ENCODE peak calls at places on chromosomes 16 and 17, in six cellular contexts. S is naive thymus-derived CD4-positive, alpha-beta T cell; G is EL; W is ACHN; U is A172; H is NCI-H510A. Z is an unnamed sample.

GRCh38 chr17:4558311-4558972 is 1.9 kb downstream of the GGT6 start:
- DNase-seq in U (no peak), G (no peak), S (no peak), W (no peak), H (no peak), Z (no peak)

GRCh38 chr17:3927628-3928010 is 11.4 kb upstream of the P2RX1 start:
- DNase-seq in W (no peak), U (no peak), G (peak; percentile 14), H (no peak), S (no peak), Z (no peak)

GRCh38 chr17:51741447-51741846 is 417.1 kb downstream of the CA10 start:
- DNase-seq in G (no peak), U (no peak), S (no peak), H (no peak), W (no peak), Z (no peak)

GRCh38 chr17:78723001-78723796 is 58.9 kb downstream of the CYTH1 start:
- DNase-seq in W (no peak), G (no peak), U (no peak), H (no peak), S (no peak), Z (peak; percentile 4)

GRCh38 chr16:31700200-31700529 is 172.5 kb downstream of the AHSP start:
- DNase-seq in G (no peak), H (peak; percentile 96), U (peak; percentile 13), S (no peak), W (no peak), Z (no peak)

GRCh38 chr16:1206786-1207185 is 18.3 kb downstream of the TPSG1 start:
- DNase-seq in H (no peak), U (no peak), G (no peak), W (no peak), S (peak; percentile 49), Z (no peak)

GRCh38 chr17:17822189-17822978 is 14.4 kb downstream of the SREBF1 start:
- DNase-seq in G (peak; percentile 80), U (no peak), S (no peak), W (no peak), H (no peak), Z (no peak)

GRCh38 chr16:83974475-83974874 is 6.4 kb downstream of the NECAB2 start:
- DNase-seq in S (no peak), G (no peak), U (no peak), H (no peak), W (no peak), Z (no peak)

GRCh38 chr16:56662357-56663354 is 4.9 kb downstream of the MT1F start:
- DNase-seq in G (peak; percentile 30), W (no peak), H (no peak), S (no peak), U (no peak), Z (peak; percentile 41)

GRCh38 chr16:6726621-6727020 is 606.0 kb upstream of the RBFOX1 start:
- DNase-seq in H (no peak), S (no peak), G (no peak), U (no peak), W (no peak), Z (no peak)

GRCh38 chr16:3020604-3021448 is 658 bp downstream of the TNFRSF12A start:
- DNase-seq in G (peak; percentile 94), H (no peak), U (peak; percentile 94), W (peak; percentile 96), S (no peak), Z (no peak)

GRCh38 chr17:76998839-76999238 is 130.6 kb downstream of the MGAT5B start:
- DNase-seq in U (no peak), H (no peak), G (no peak), W (no peak), S (no peak), Z (no peak)

GRCh38 chr17:64148017-64148631 is 18.2 kb upstream of the ERN1 start:
- DNase-seq in S (no peak), H (no peak), U (no peak), G (peak; percentile 45), W (no peak), Z (no peak)

GRCh38 chr17:64007838-64008282 is 9.7 kb downstream of the PRR29 start:
- DNase-seq in S (no peak), U (no peak), W (no peak), G (no peak), H (no peak), Z (no peak)

GRCh38 chr16:55502801-55503366 is 6.0 kb upstream of the LPCAT2 start:
- DNase-seq in H (peak; percentile 42), S (no peak), W (peak; percentile 97), U (peak; percentile 87), G (peak; percentile 87), Z (peak; percentile 44)

Z was measured in DMS153.